ENCODE peak calls at places on chromosomes 3 and 15, in eight cellular contexts. O, E, R, J, G, K, D and M are unnamed samples.
A peak's percentile ranks its signal among the peaks of the same experiment; 100 is the strongest.

GRCh38 chr3:37736632-37737031 is 125.0 kb upstream of the CTDSPL start:
- DNase-seq in O (no peak), E (no peak), R (no peak), J (no peak), G (no peak), K (no peak), D (no peak), M (no peak)

GRCh38 chr15:82789491-82789890 is 16.4 kb downstream of the FSD2 start:
- DNase-seq in O (no peak), E (no peak), R (no peak), J (no peak), G (no peak), K (no peak), D (no peak), M (no peak)

GRCh38 chr3:177893321-177893720 is 642.9 kb upstream of the KCNMB2 start:
- DNase-seq in O (no peak), E (no peak), R (no peak), J (no peak), G (no peak), K (no peak), D (no peak), M (no peak)

GRCh38 chr15:68774521-68775293 is 46.0 kb downstream of the ANP32A start:
- DNase-seq in O (no peak), E (no peak), R (no peak), J (no peak), G (no peak), K (no peak), D (no peak), M (no peak)

GRCh38 chr15:75828429-75828828 is 14.8 kb upstream of the UBE2Q2 start:
- DNase-seq in O (no peak), E (no peak), R (no peak), J (no peak), G (no peak), K (no peak), D (no peak), M (no peak)

GRCh38 chr3:190941694-190942280 is 79.3 kb upstream of the GMNC start:
- DNase-seq in O (no peak), E (no peak), R (no peak), J (no peak), G (no peak), K (no peak), D (no peak), M (no peak)

GRCh38 chr3:42681361-42682038 is 3.8 kb upstream of the KLHL40 start:
- DNase-seq in O (no peak), E (no peak), R (peak; percentile 52), J (no peak), G (no peak), K (no peak), D (no peak), M (no peak)

GRCh38 chr3:71251156-71251775 is 332.3 kb downstream of the FOXP1 start:
- DNase-seq in O (no peak), E (no peak), R (no peak), J (no peak), G (peak; percentile 22), K (no peak), D (no peak), M (peak; percentile 53)

GRCh38 chr15:33720952-33721351 is 247.3 kb upstream of the CHRM5 start:
- DNase-seq in O (no peak), E (no peak), R (no peak), J (no peak), G (no peak), K (no peak), D (no peak), M (no peak)

GRCh38 chr3:88057650-88058321 is 1.0 kb downstream of the CGGBP1 start:
- DNase-seq in O (no peak), E (no peak), R (no peak), J (peak; percentile 45), G (no peak), K (no peak), D (no peak), M (no peak)